ENCODE peak calls at places on chromosomes 16 and 17, in nine cellular contexts. One of them, this sample, is unnamed.

GRCh38 chr17:2064980-2065785 is 10.3 kb downstream of the HIC1 start:
- DNase-seq in sigmoid colon: no peak
- DNase-seq in uterus: peak; percentile 64
- DNase-seq in colonic mucosa: no peak
- DNase-seq in esophagus squamous epithelium: no peak
- DNase-seq in heart left ventricle: peak; percentile 79
- DNase-seq in ovary: peak; percentile 64
- DNase-seq in transverse colon: peak; percentile 46
- DNase-seq in testis: no peak
- DNase-seq in this sample: no peak

GRCh38 chr17:17983776-17984175 is 11.1 kb downstream of the DRC3 start:
- DNase-seq in testis: no peak
- DNase-seq in uterus: no peak
- DNase-seq in colonic mucosa: no peak
- DNase-seq in esophagus squamous epithelium: no peak
- DNase-seq in transverse colon: no peak
- DNase-seq in heart left ventricle: no peak
- DNase-seq in sigmoid colon: no peak
- DNase-seq in ovary: no peak
- DNase-seq in this sample: no peak

GRCh38 chr16:14957576-14958322 is 17.1 kb upstream of the PDXDC1 start:
- DNase-seq in ovary: no peak
- DNase-seq in uterus: no peak
- DNase-seq in testis: no peak
- DNase-seq in transverse colon: no peak
- DNase-seq in sigmoid colon: no peak
- DNase-seq in heart left ventricle: peak; percentile 63
- DNase-seq in colonic mucosa: no peak
- DNase-seq in esophagus squamous epithelium: no peak
- DNase-seq in this sample: no peak

GRCh38 chr17:80476877-80477646 is 655 bp upstream of the NPTX1 start:
- DNase-seq in transverse colon: no peak
- DNase-seq in esophagus squamous epithelium: no peak
- DNase-seq in ovary: no peak
- DNase-seq in heart left ventricle: no peak
- DNase-seq in testis: no peak
- DNase-seq in colonic mucosa: no peak
- DNase-seq in uterus: no peak
- DNase-seq in sigmoid colon: no peak
- DNase-seq in this sample: no peak

GRCh38 chr17:63826468-63827001 is 696 bp upstream of the PSMC5 start:
- DNase-seq in transverse colon: peak; percentile 42
- DNase-seq in colonic mucosa: no peak
- DNase-seq in testis: no peak
- DNase-seq in ovary: peak; percentile 57
- DNase-seq in uterus: no peak
- DNase-seq in sigmoid colon: no peak
- DNase-seq in esophagus squamous epithelium: no peak
- DNase-seq in heart left ventricle: no peak
- DNase-seq in this sample: peak; percentile 58

GRCh38 chr17:18020971-18021370 is 18.0 kb downstream of the ATPAF2 start:
- DNase-seq in colonic mucosa: no peak
- DNase-seq in testis: no peak
- DNase-seq in ovary: no peak
- DNase-seq in transverse colon: no peak
- DNase-seq in heart left ventricle: no peak
- DNase-seq in sigmoid colon: no peak
- DNase-seq in esophagus squamous epithelium: no peak
- DNase-seq in uterus: no peak
- DNase-seq in this sample: no peak

GRCh38 chr17:30236807-30237206 is 1.3 kb upstream of the SLC6A4 start:
- DNase-seq in ovary: peak; percentile 54
- DNase-seq in transverse colon: peak; percentile 66
- DNase-seq in testis: peak; percentile 59
- DNase-seq in esophagus squamous epithelium: no peak
- DNase-seq in sigmoid colon: no peak
- DNase-seq in colonic mucosa: peak; percentile 37
- DNase-seq in uterus: no peak
- DNase-seq in heart left ventricle: peak; percentile 76
- DNase-seq in this sample: peak; percentile 75

GRCh38 chr16:27330542-27330941 is 16.8 kb downstream of the IL4R start:
- DNase-seq in colonic mucosa: peak; percentile 62
- DNase-seq in esophagus squamous epithelium: no peak
- DNase-seq in ovary: peak; percentile 60
- DNase-seq in transverse colon: peak; percentile 65
- DNase-seq in testis: no peak
- DNase-seq in heart left ventricle: no peak
- DNase-seq in uterus: peak; percentile 95
- DNase-seq in sigmoid colon: peak; percentile 97
- DNase-seq in this sample: peak; percentile 94

GRCh38 chr17:76074390-76075363 is at the start of gene GALR2:
- DNase-seq in colonic mucosa: no peak
- DNase-seq in esophagus squamous epithelium: no peak
- DNase-seq in heart left ventricle: no peak
- DNase-seq in transverse colon: no peak
- DNase-seq in ovary: no peak
- DNase-seq in testis: no peak
- DNase-seq in uterus: no peak
- DNase-seq in sigmoid colon: no peak
- DNase-seq in this sample: no peak

GRCh38 chr16:66270333-66270927 is 96.1 kb upstream of the CDH5 start:
- DNase-seq in uterus: peak; percentile 53
- DNase-seq in sigmoid colon: peak; percentile 78
- DNase-seq in esophagus squamous epithelium: no peak
- DNase-seq in ovary: peak; percentile 91
- DNase-seq in transverse colon: peak; percentile 61
- DNase-seq in heart left ventricle: peak; percentile 90
- DNase-seq in colonic mucosa: peak; percentile 58
- DNase-seq in testis: peak; percentile 79
- DNase-seq in this sample: peak; percentile 63

GRCh38 chr16:66930189-66930588 is 4.0 kb downstream of the CIAO2B start:
- DNase-seq in ovary: no peak
- DNase-seq in uterus: no peak
- DNase-seq in colonic mucosa: peak; percentile 56
- DNase-seq in sigmoid colon: no peak
- DNase-seq in transverse colon: peak; percentile 35
- DNase-seq in esophagus squamous epithelium: no peak
- DNase-seq in heart left ventricle: no peak
- DNase-seq in testis: no peak
- DNase-seq in this sample: no peak

GRCh38 chr16:26993988-26994387 is 72.7 kb upstream of the C16orf82 start:
- DNase-seq in sigmoid colon: no peak
- DNase-seq in uterus: no peak
- DNase-seq in esophagus squamous epithelium: no peak
- DNase-seq in transverse colon: no peak
- DNase-seq in testis: no peak
- DNase-seq in heart left ventricle: no peak
- DNase-seq in colonic mucosa: no peak
- DNase-seq in ovary: no peak
- DNase-seq in this sample: no peak

GRCh38 chr17:9472541-9472940 is 103.1 kb downstream of the STX8 start:
- DNase-seq in ovary: no peak
- DNase-seq in heart left ventricle: no peak
- DNase-seq in esophagus squamous epithelium: no peak
- DNase-seq in sigmoid colon: peak; percentile 66
- DNase-seq in colonic mucosa: no peak
- DNase-seq in testis: no peak
- DNase-seq in transverse colon: peak; percentile 10
- DNase-seq in uterus: peak; percentile 23
- DNase-seq in this sample: no peak

GRCh38 chr16:86050591-86051375 is 151.8 kb downstream of the IRF8 start:
- DNase-seq in sigmoid colon: no peak
- DNase-seq in uterus: no peak
- DNase-seq in ovary: no peak
- DNase-seq in esophagus squamous epithelium: no peak
- DNase-seq in colonic mucosa: no peak
- DNase-seq in testis: no peak
- DNase-seq in heart left ventricle: no peak
- DNase-seq in transverse colon: no peak
- DNase-seq in this sample: no peak

GRCh38 chr17:2406903-2407790 is 6.3 kb upstream of the MNT start:
- DNase-seq in transverse colon: peak; percentile 91
- DNase-seq in esophagus squamous epithelium: no peak
- DNase-seq in uterus: peak; percentile 78
- DNase-seq in colonic mucosa: peak; percentile 93
- DNase-seq in heart left ventricle: peak; percentile 64
- DNase-seq in ovary: no peak
- DNase-seq in testis: peak; percentile 84
- DNase-seq in sigmoid colon: peak; percentile 87
- DNase-seq in this sample: peak; percentile 92

DNA sequence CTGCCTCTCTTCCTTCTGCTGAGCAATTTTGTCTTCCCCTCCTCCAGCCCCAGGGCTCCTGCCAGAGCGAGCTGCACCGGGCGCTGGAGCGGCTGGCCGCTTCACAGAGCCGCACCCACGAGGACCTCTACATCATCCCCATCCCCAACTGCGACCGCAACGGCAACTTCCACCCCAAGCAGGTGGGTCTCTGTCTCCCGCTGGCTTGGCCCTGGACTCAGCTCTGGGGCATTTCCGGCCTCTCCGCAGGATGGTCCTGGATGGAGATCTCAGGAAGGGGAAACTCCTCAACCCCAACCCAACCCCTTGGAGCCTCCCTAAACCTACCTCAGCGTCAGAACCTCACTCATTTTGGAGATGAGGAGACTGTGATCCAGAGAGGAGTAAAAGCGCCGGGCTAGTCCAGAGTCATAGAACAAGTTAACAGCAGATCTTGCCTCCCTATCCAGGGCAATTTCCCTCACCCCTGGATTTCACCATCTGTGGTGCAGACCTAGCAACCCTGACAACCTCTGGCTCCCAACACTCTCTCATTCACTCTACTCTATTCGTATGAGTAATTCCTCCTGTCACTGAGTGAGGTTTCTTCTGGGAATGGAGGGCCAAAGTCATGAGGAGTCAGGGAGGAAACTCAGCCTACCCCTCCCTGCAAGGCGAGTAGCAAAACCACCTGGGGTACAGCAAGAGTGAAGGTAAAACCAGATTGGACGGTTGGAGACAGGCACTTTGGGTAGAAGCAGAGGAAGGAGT is 10.8 kb downstream of the IGFBP4 start:
- DNase-seq in uterus: no peak
- DNase-seq in colonic mucosa: no peak
- DNase-seq in heart left ventricle: no peak
- DNase-seq in sigmoid colon: no peak
- DNase-seq in ovary: no peak
- DNase-seq in testis: no peak
- DNase-seq in transverse colon: no peak
- DNase-seq in esophagus squamous epithelium: no peak
- DNase-seq in this sample: no peak
- H3K27me3 ChIP-seq in uterus: no peaks in the 10 kb centered on the region
- H3K27me3 ChIP-seq in colonic mucosa: no peaks in the 10 kb centered on the region
- H3K27me3 ChIP-seq in heart left ventricle: no peaks in the 10 kb centered on the region
- H3K27me3 ChIP-seq in sigmoid colon: no peaks in the 10 kb centered on the region
- H3K27me3 ChIP-seq in ovary: no peaks in the 10 kb centered on the region
- H3K27me3 ChIP-seq in testis: no peaks in the 10 kb centered on the region
- H3K27me3 ChIP-seq in transverse colon: no peaks in the 10 kb centered on the region
- H3K27me3 ChIP-seq in esophagus squamous epithelium: no peaks in the 10 kb centered on the region
- H3K27me3 ChIP-seq in this sample: no peaks in the 10 kb centered on the region

DNA sequence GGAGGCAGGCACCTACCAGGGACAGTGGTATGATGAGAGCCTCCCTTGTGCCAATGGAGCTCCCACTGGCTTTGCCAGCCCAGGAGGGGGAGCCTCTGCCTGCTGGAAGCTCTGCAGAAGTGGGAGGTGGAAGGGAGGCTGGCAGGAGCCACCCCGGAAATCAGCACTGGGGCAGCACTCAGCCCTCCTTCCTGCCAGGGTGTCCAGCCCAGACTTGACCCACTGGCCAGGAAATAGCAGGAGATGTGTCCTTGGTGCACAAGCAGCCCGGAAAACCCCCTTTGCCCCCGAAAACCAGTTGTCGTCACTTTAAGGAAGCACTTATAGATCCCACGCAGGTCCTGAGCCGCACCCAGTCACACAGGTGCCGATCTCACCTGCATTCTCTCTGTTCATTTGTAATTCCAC is 49.3 kb upstream of the CACNG4 start:
- DNase-seq in uterus: no peak
- DNase-seq in heart left ventricle: no peak
- DNase-seq in transverse colon: peak; percentile 62
- DNase-seq in testis: peak; percentile 52
- DNase-seq in ovary: no peak
- DNase-seq in colonic mucosa: peak; percentile 58
- DNase-seq in esophagus squamous epithelium: no peak
- DNase-seq in sigmoid colon: no peak
- DNase-seq in this sample: no peak
- TF ChIP-seq CTCF in uterus: no peak
- TF ChIP-seq CTCF in heart left ventricle: no peak
- TF ChIP-seq CTCF in transverse colon: peak; percentile 42
- TF ChIP-seq CTCF in testis: no peak
- TF ChIP-seq CTCF in ovary: no peak
- TF ChIP-seq CTCF in colonic mucosa: peak; percentile 39
- TF ChIP-seq CTCF in esophagus squamous epithelium: no peak
- TF ChIP-seq CTCF in sigmoid colon: no peak
- TF ChIP-seq CTCF in this sample: peak; percentile 26

GRCh38 chr17:77146882-77147281 is 6.1 kb downstream of the SEC14L1 start:
- DNase-seq in ovary: no peak
- DNase-seq in esophagus squamous epithelium: no peak
- DNase-seq in sigmoid colon: no peak
- DNase-seq in transverse colon: peak; percentile 72
- DNase-seq in colonic mucosa: peak; percentile 69
- DNase-seq in heart left ventricle: no peak
- DNase-seq in testis: peak; percentile 69
- DNase-seq in uterus: no peak
- DNase-seq in this sample: no peak

GRCh38 chr17:77145209-77145608 is 4.4 kb downstream of the SEC14L1 start:
- DNase-seq in esophagus squamous epithelium: no peak
- DNase-seq in testis: no peak
- DNase-seq in uterus: no peak
- DNase-seq in ovary: no peak
- DNase-seq in colonic mucosa: no peak
- DNase-seq in heart left ventricle: no peak
- DNase-seq in transverse colon: no peak
- DNase-seq in sigmoid colon: no peak
- DNase-seq in this sample: no peak

GRCh38 chr17:77147357-77147801 is 6.6 kb downstream of the SEC14L1 start:
- DNase-seq in uterus: no peak
- DNase-seq in transverse colon: peak; percentile 34
- DNase-seq in sigmoid colon: no peak
- DNase-seq in heart left ventricle: no peak
- DNase-seq in esophagus squamous epithelium: no peak
- DNase-seq in colonic mucosa: no peak
- DNase-seq in ovary: no peak
- DNase-seq in testis: no peak
- DNase-seq in this sample: no peak

GRCh38 chr17:77144227-77144626 is 3.5 kb downstream of the SEC14L1 start:
- DNase-seq in heart left ventricle: no peak
- DNase-seq in esophagus squamous epithelium: no peak
- DNase-seq in uterus: no peak
- DNase-seq in colonic mucosa: no peak
- DNase-seq in testis: no peak
- DNase-seq in sigmoid colon: peak; percentile 17
- DNase-seq in ovary: no peak
- DNase-seq in transverse colon: no peak
- DNase-seq in this sample: no peak

GRCh38 chr17:77145635-77146632 is 5.2 kb downstream of the SEC14L1 start:
- DNase-seq in colonic mucosa: peak; percentile 52
- DNase-seq in heart left ventricle: peak; percentile 71
- DNase-seq in uterus: no peak
- DNase-seq in ovary: no peak
- DNase-seq in esophagus squamous epithelium: no peak
- DNase-seq in transverse colon: peak; percentile 67
- DNase-seq in testis: peak; percentile 92
- DNase-seq in sigmoid colon: peak; percentile 83
- DNase-seq in this sample: peak; percentile 84
- H3K4me3 ChIP-seq in colonic mucosa: no peak overlapping the region
- H3K4me3 ChIP-seq in heart left ventricle: peak overlapping the region; percentile 95
- H3K4me3 ChIP-seq in uterus: peak overlapping the region; percentile 8
- H3K4me3 ChIP-seq in ovary: no peak overlapping the region
- H3K4me3 ChIP-seq in esophagus squamous epithelium: peak overlapping the region; percentile 0
- H3K4me3 ChIP-seq in transverse colon: no peak overlapping the region
- H3K4me3 ChIP-seq in testis: no peak overlapping the region
- H3K4me3 ChIP-seq in sigmoid colon: no peak overlapping the region
- H3K4me3 ChIP-seq in this sample: peak overlapping the region; percentile 1

GRCh38 chr17:78485416-78486168 is 91.6 kb downstream of the DNAH17 start:
- DNase-seq in testis: no peak
- DNase-seq in colonic mucosa: no peak
- DNase-seq in transverse colon: no peak
- DNase-seq in ovary: no peak
- DNase-seq in esophagus squamous epithelium: no peak
- DNase-seq in sigmoid colon: no peak
- DNase-seq in heart left ventricle: no peak
- DNase-seq in uterus: no peak
- DNase-seq in this sample: no peak
- H3K27me3 ChIP-seq in testis: no peaks in the 10 kb centered on the region
- H3K27me3 ChIP-seq in colonic mucosa: no peaks in the 10 kb centered on the region
- H3K27me3 ChIP-seq in transverse colon: peaks cover 4% of the 10 kb centered on the region
- H3K27me3 ChIP-seq in ovary: no peaks in the 10 kb centered on the region
- H3K27me3 ChIP-seq in esophagus squamous epithelium: no peaks in the 10 kb centered on the region
- H3K27me3 ChIP-seq in sigmoid colon: peaks cover 4% of the 10 kb centered on the region
- H3K27me3 ChIP-seq in heart left ventricle: no peaks in the 10 kb centered on the region
- H3K27me3 ChIP-seq in uterus: no peaks in the 10 kb centered on the region
- H3K27me3 ChIP-seq in this sample: no peaks in the 10 kb centered on the region